ENCODE peak calls at places on chromosomes 4 and X, in five cellular contexts. E is sigmoid colon; M is HL-60; W is heart left ventricle; S is CD8-positive, alpha-beta memory T cell. R is an unnamed sample.

GRCh38 chrX:38275615-38276014 is 51.7 kb downstream of the RPGR start:
- DNase-seq in E (no peak), M (peak; percentile 16), W (no peak), S (no peak), R (no peak)

GRCh38 chr4:187993827-187994226 is 1.7 kb upstream of the ZFP42 start:
- DNase-seq in E (no peak), M (no peak), W (no peak), S (no peak), R (no peak)

GRCh38 chrX:130083656-130084382 is 26.5 kb downstream of the ELF4 start:
- DNase-seq in E (no peak), M (no peak), W (no peak), S (no peak), R (no peak)

GRCh38 chr4:93267747-93268146 is 560.8 kb upstream of the ATOH1 start:
- DNase-seq in E (no peak), M (no peak), W (no peak), S (no peak), R (no peak)

GRCh38 chrX:47958943-47959342 is 44.8 kb downstream of the ZNF182 start:
- DNase-seq in E (no peak), M (no peak), W (no peak), S (no peak), R (no peak)

GRCh38 chr4:152997771-152998487 is 61.8 kb downstream of the FHDC1 start:
- DNase-seq in E (no peak), M (no peak), W (no peak), S (no peak), R (no peak)

GRCh38 chr4:36758779-36759178 is 477.4 kb downstream of the DTHD1 start:
- DNase-seq in E (no peak), M (no peak), W (no peak), S (no peak), R (no peak)

GRCh38 chrX:17488036-17488435 is 113.0 kb downstream of the NHS start:
- DNase-seq in E (no peak), M (no peak), W (no peak), S (no peak), R (no peak)

GRCh38 chr4:177853198-177853597 is 411.0 kb upstream of the AGA start:
- DNase-seq in E (no peak), M (no peak), W (no peak), S (no peak), R (no peak)

GRCh38 chr4:87745058-87745842 is 54.1 kb upstream of the IBSP start:
- DNase-seq in E (no peak), M (no peak), W (no peak), S (no peak), R (peak; percentile 47)

GRCh38 chr4:86981789-86982188 is 47.0 kb downstream of the AFF1 start:
- DNase-seq in E (no peak), M (no peak), W (no peak), S (no peak), R (no peak)

GRCh38 chr4:3218824-3219760 is 29.9 kb upstream of the MSANTD1 start:
- DNase-seq in E (peak; percentile 26), M (no peak), W (no peak), S (peak; percentile 32), R (peak; percentile 45)
- H3K27ac ChIP-seq in E (no peak overlapping the region), M (no peak overlapping the region), W (no peak overlapping the region), S (no peak overlapping the region), R (no peak overlapping the region)

GRCh38 chr4:8392591-8393190 is 47.8 kb downstream of the ACOX3 start:
- DNase-seq in E (no peak), M (no peak), W (no peak), S (no peak), R (no peak)

GRCh38 chr4:8394806-8395205 is 45.7 kb downstream of the ACOX3 start:
- DNase-seq in E (no peak), M (no peak), W (no peak), S (no peak), R (no peak)

GRCh38 chr4:8394125-8394524 is 46.4 kb downstream of the ACOX3 start:
- DNase-seq in E (peak; percentile 91), M (no peak), W (peak; percentile 81), S (no peak), R (peak; percentile 85)

GRCh38 chr4:8391972-8392371 is 48.6 kb downstream of the ACOX3 start:
- DNase-seq in E (peak; percentile 91), M (no peak), W (peak; percentile 76), S (no peak), R (no peak)

DNA sequence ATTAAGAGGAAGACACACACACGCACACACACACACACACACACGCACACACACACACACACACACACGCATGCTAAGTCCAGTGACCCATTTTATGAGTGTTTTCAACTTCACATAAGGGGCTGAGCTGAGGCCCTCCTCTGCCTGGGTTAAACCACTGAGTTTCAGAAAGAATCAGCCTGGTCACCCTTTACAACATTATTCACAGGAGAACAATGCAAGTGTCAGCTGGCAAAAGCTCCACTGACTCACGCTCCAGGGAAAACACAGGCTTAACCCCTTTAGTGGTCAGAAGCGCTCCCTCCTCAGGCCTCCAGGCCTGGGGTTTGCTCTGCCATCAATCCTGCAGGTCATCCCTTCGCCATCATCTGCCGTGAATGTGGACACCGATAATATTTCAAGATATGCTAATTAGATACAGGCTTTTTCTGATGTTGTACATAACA is 46.9 kb downstream of the ACOX3 start:
- DNase-seq in E (peak; percentile 91), M (no peak), W (peak; percentile 51), S (no peak), R (peak; percentile 89)
- H3K27ac ChIP-seq in E (peak overlapping the region; percentile 75), M (no peak overlapping the region), W (peak overlapping the region; percentile 74), S (no peak overlapping the region), R (no peak overlapping the region)

DNA sequence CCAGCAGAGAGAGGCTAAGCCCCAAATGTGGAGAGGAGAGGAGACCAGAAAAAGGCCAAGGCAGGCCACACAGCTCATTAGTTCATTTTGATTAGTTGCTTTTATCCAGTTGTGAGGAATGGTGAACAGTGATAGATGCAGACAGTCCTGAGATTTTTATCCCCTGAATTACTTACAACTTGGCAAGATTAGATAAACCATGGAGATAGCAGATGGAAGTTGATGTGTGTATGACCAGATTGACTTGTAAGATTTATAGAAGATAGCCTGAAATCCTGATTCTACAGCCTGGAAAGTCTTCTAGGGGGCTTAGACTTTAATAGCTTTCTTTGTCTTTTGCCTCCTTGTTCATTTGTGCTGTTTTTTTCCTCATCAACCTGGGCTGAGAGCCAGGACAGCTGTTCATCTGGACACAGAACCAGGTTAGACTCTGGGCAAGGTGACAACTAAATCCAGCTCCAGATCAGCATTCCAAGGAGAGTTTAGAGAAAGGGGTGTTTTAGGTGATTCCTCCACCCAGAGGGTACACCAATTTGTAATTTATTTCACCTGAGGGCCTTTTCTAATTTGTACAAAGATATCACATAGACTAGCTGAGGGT is 215.5 kb downstream of the SPATA18 start:
- DNase-seq in E (peak; percentile 65), M (no peak), W (no peak), S (no peak), R (no peak)
- H3K27ac ChIP-seq in E (no peak overlapping the region), M (no peak overlapping the region), W (no peak overlapping the region), S (no peak overlapping the region), R (no peak overlapping the region)

GRCh38 chr4:105686571-105686970 is 21.9 kb downstream of the INTS12 start:
- DNase-seq in E (no peak), M (no peak), W (no peak), S (no peak), R (no peak)

GRCh38 chr4:105679186-105679585 is 29.3 kb downstream of the INTS12 start:
- DNase-seq in E (no peak), M (no peak), W (no peak), S (no peak), R (no peak)

GRCh38 chr4:105677689-105678088 is 30.8 kb downstream of the INTS12 start:
- DNase-seq in E (no peak), M (no peak), W (no peak), S (no peak), R (no peak)

DNA sequence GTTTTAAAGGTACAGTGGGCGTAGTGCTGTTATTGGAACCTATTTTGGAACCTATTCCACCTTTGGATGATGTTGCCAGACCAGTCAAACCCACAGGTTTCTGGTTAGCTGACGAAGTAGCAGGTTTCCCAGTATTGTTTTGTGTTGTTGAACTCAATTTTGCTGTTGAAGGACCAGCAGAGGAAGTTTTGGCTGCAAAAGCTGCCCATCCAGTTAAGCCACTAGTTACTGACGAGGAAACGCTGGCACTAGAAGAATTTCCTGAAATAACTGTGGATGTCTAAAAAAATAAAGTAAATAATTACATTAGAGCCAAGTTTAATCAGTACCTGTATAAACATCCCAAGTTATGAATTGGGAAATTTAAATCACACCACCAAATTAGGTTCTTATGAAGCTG is 25.5 kb downstream of the INTS12 start:
- DNase-seq in E (no peak), M (no peak), W (no peak), S (no peak), R (no peak)
- H3K27ac ChIP-seq in E (no peak overlapping the region), M (no peak overlapping the region), W (no peak overlapping the region), S (no peak overlapping the region), R (no peak overlapping the region)

DNA sequence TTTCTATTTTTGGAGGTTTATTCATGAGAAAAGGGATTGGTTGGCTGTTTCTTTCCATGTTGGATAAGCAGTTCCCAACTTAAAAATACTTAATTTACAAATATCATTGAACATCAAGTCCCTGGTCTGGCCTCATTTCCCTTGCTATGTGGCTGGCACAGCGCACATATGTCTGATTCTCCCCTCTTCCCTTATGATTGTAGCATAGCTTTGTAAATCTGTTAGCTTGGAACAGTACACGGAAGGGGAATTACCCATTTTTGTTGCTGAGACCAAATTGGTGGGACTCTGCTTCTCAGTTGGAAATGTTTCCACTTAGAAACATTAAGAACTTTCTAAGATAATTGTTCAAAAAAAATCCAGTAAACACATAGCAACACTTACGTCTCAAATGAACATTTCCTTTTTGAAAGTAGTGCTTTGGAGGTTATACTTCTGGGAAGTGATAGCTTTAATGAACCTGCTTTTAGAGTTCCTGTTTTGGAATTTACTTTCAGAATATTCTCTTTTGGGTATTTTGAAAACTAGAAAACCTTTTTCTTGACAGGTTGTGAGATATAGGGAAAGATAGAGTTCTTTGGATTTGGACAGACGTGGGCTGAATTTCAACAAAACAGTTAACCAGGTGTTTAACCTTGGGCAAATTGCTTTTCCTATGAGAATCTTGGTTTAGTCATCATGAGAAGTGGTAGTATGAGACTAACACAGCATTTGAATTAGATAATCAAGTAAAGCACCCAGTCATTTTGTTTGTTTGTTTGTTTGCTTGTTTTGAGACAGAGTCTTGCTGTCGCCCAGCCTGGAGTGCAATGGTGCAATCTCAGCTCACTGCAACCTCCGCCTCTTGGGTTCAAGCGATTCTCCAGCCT is 47.3 kb downstream of the STIM2 start:
- DNase-seq in E (no peak), M (no peak), W (no peak), S (no peak), R (no peak)
- H3K27ac ChIP-seq in E (no peak overlapping the region), M (no peak overlapping the region), W (peak overlapping the region; percentile 23), S (no peak overlapping the region), R (no peak overlapping the region)

DNA sequence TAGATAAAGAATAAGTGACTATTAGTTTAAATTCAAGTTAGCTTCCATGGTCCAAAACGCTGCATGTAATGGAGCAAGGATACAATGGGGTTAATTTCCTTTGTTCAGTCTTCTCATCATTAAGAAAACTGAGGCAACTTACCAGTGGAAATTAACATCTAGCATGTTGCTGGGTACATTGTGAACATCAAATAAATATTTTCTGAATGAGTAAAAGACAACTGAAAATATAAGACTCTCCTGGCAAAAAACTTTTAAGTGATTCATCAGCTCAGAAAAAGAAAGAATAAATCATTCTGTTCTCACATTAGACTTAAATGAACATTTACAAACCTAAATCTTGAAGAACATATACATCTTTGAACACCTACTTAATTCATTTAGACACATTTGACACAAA is 138.4 kb upstream of the ETNPPL start:
- DNase-seq in E (no peak), M (no peak), W (no peak), S (no peak), R (no peak)
- H3K27ac ChIP-seq in E (no peak overlapping the region), M (no peak overlapping the region), W (no peak overlapping the region), S (no peak overlapping the region), R (no peak overlapping the region)

R was measured in aorta.